ENCODE peak calls at places on chromosomes 4 and X, in four cellular contexts. A, K, Z and F are unnamed samples.

GRCh38 chr4:71222661-71223060 is 116.2 kb upstream of the SLC4A4 start:
- DNase-seq in A (no peak), Z (no peak), K (no peak), F (no peak)

GRCh38 chr4:23921447-23921845 is 31.6 kb upstream of the PPARGC1A start:
- DNase-seq in Z (no peak), K (no peak), A (no peak), F (no peak)

GRCh38 chrX:132924426-132924825 is 34.0 kb downstream of the HS6ST2 start:
- DNase-seq in K (no peak), A (no peak), Z (no peak), F (no peak)

GRCh38 chr4:81113024-81113423 is 82.5 kb downstream of the BMP3 start:
- DNase-seq in K (no peak), Z (no peak), A (no peak), F (no peak)

GRCh38 chr4:151195801-151196200 is 81.2 kb upstream of the PRSS48 start:
- DNase-seq in Z (no peak), A (no peak), K (no peak), F (no peak)

GRCh38 chr4:24228692-24229091 is 338.8 kb upstream of the PPARGC1A start:
- DNase-seq in K (no peak), A (no peak), Z (no peak), F (no peak)

GRCh38 chr4:1072830-1073446 is 40.4 kb downstream of the RNF212 start:
- DNase-seq in A (peak; percentile 24), Z (peak; percentile 85), K (peak; percentile 54), F (no peak)

GRCh38 chr4:108877821-108878220 is 115.0 kb upstream of the ETNPPL start:
- DNase-seq in A (no peak), K (no peak), Z (no peak), F (no peak)

GRCh38 chr4:8267077-8267476 is 2.5 kb upstream of the HTRA3 start:
- DNase-seq in A (no peak), Z (peak; percentile 69), K (peak; percentile 50), F (no peak)

GRCh38 chr4:16431871-16432270 is 205.6 kb upstream of the TAPT1 start:
- DNase-seq in Z (no peak), K (no peak), A (no peak), F (no peak)

GRCh38 chr4:120977435-120977997 is 55.0 kb upstream of the PRDM5 start:
- DNase-seq in K (no peak), Z (peak; percentile 49), A (no peak), F (no peak)

GRCh38 chrX:113384628-113385027 is 544.0 kb upstream of the AMOT start:
- DNase-seq in A (peak; percentile 0), Z (no peak), K (no peak), F (no peak)

GRCh38 chr4:144647095-144647959 is 1.4 kb downstream of the HHIP start:
- DNase-seq in Z (peak; percentile 80), A (no peak), K (peak; percentile 6), F (no peak)

GRCh38 chr4:21413807-21414370 is 534.7 kb downstream of the KCNIP4 start:
- DNase-seq in A (no peak), K (no peak), Z (no peak), F (no peak)